ENCODE peak calls at places on chromosomes 7 and 10, in eight cellular contexts. D is Caco-2, I is thoracic aorta, P is K562, W is left ventricle myocardium inferior, E is BJ, G is GM12865, A is upper lobe of right lung. C is an unnamed sample.
A peak's percentile ranks its signal among the peaks of the same experiment; 100 is the strongest.

GRCh38 chr10:48306870-48307531 is 524 bp downstream of the MAPK8 start:
- DNase-seq in D (peak; percentile 81), I (peak; percentile 11), P (peak; percentile 94), W (peak; percentile 73), E (no peak), G (peak; percentile 57), A (peak; percentile 86), C (peak; percentile 64)

GRCh38 chr10:77355844-77356243 is 281.8 kb downstream of the KCNMA1 start:
- DNase-seq in D (no peak), I (no peak), P (no peak), W (no peak), E (peak; percentile 75), G (no peak), A (no peak), C (no peak)

GRCh38 chr7:99006739-99007424 is 128.6 kb downstream of the TRRAP start:
- DNase-seq in D (no peak), I (no peak), P (no peak), W (no peak), E (no peak), G (no peak), A (no peak), C (no peak)

GRCh38 chr10:33385016-33385415 is 50.5 kb upstream of the NRP1 start:
- DNase-seq in D (no peak), I (no peak), P (no peak), W (no peak), E (no peak), G (no peak), A (no peak), C (no peak)

GRCh38 chr7:123115331-123115730 is 84.4 kb downstream of the SLC13A1 start:
- DNase-seq in D (no peak), I (no peak), P (no peak), W (no peak), E (no peak), G (no peak), A (no peak), C (no peak)

GRCh38 chr10:51014680-51015425 is 59.4 kb upstream of the PRKG1 start:
- DNase-seq in D (no peak), I (no peak), P (no peak), W (no peak), E (no peak), G (no peak), A (no peak), C (no peak)

GRCh38 chr10:106910666-106911065 is 253.8 kb downstream of the SORCS1 start:
- DNase-seq in D (no peak), I (no peak), P (no peak), W (no peak), E (no peak), G (no peak), A (no peak), C (no peak)

GRCh38 chr10:29377333-29377961 is 88.6 kb downstream of the LYZL1 start:
- DNase-seq in D (peak; percentile 42), I (no peak), P (peak; percentile 43), W (no peak), E (no peak), G (peak; percentile 27), A (no peak), C (no peak)

GRCh38 chr10:132861884-132862461 is 76.0 kb upstream of the NKX6-2 start:
- DNase-seq in D (no peak), I (no peak), P (no peak), W (peak; percentile 12), E (no peak), G (no peak), A (peak; percentile 51), C (no peak)

GRCh38 chr10:80619036-80619435 is 81.3 kb downstream of the SH2D4B start:
- DNase-seq in D (no peak), I (no peak), P (no peak), W (no peak), E (no peak), G (no peak), A (no peak), C (no peak)

GRCh38 chr10:29259498-29259897 is 29.4 kb upstream of the LYZL1 start:
- DNase-seq in D (no peak), I (no peak), P (no peak), W (no peak), E (no peak), G (no peak), A (no peak), C (no peak)

GRCh38 chr10:12929381-12929780 is 72.1 kb downstream of the CCDC3 start:
- DNase-seq in D (no peak), I (no peak), P (no peak), W (no peak), E (no peak), G (no peak), A (no peak), C (no peak)

GRCh38 chr10:1293636-1294440 is 237.7 kb downstream of the WDR37 start:
- DNase-seq in D (no peak), I (no peak), P (no peak), W (no peak), E (no peak), G (no peak), A (no peak), C (no peak)

GRCh38 chr10:8321990-8322389 is 267.5 kb downstream of the GATA3 start:
- DNase-seq in D (no peak), I (no peak), P (no peak), W (no peak), E (no peak), G (peak; percentile 7), A (no peak), C (no peak)

GRCh38 chr10:125334545-125334944 is 174.2 kb upstream of the CTBP2 start:
- DNase-seq in D (no peak), I (no peak), P (no peak), W (no peak), E (no peak), G (no peak), A (no peak), C (no peak)

GRCh38 chr10:125340871-125341270 is 180.5 kb upstream of the CTBP2 start:
- DNase-seq in D (no peak), I (no peak), P (no peak), W (no peak), E (no peak), G (no peak), A (no peak), C (no peak)

GRCh38 chr10:125333769-125334168 is 173.4 kb upstream of the CTBP2 start:
- DNase-seq in D (no peak), I (no peak), P (no peak), W (no peak), E (no peak), G (no peak), A (no peak), C (no peak)

GRCh38 chr10:125341611-125342010 is 181.2 kb upstream of the CTBP2 start:
- DNase-seq in D (no peak), I (no peak), P (no peak), W (no peak), E (no peak), G (no peak), A (no peak), C (no peak)

DNA sequence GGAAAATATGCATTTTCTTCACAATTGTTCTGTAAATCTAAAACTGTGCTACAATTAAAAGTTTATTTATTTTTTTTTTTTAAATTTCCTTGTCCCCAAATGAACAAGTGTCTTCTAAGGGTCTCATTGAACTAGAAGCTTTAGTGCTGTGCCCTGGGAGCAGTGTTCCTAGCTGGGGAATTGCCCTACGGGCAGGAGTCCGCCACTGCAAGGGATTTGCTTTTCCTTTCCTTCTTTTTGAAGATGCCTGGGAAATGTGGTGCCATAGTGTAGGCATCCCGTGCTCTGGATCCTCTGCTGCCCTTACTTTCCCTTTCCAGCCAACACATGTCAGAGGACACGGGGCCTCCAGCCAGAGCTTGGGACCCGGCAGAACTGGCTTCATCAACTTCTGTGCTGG is 177.1 kb upstream of the CTBP2 start:
- DNase-seq in D (no peak), I (no peak), P (no peak), W (no peak), E (no peak), G (no peak), A (no peak), C (no peak)
- TF ChIP-seq CTCF in D (no peak), I (no peak), P (no peak), W (no peak), E (no peak), G (no peak), A (no peak), C (no peak)

GRCh38 chr7:151122276-151122675 is 36.0 kb downstream of the AGAP3 start:
- DNase-seq in D (no peak), I (no peak), P (no peak), W (no peak), E (no peak), G (no peak), A (no peak), C (no peak)
- TF ChIP-seq CTCF in D (no peak), I (no peak), P (no peak), W (peak; percentile 38), E (no peak), G (no peak), A (no peak), C (peak; percentile 16)

DNA sequence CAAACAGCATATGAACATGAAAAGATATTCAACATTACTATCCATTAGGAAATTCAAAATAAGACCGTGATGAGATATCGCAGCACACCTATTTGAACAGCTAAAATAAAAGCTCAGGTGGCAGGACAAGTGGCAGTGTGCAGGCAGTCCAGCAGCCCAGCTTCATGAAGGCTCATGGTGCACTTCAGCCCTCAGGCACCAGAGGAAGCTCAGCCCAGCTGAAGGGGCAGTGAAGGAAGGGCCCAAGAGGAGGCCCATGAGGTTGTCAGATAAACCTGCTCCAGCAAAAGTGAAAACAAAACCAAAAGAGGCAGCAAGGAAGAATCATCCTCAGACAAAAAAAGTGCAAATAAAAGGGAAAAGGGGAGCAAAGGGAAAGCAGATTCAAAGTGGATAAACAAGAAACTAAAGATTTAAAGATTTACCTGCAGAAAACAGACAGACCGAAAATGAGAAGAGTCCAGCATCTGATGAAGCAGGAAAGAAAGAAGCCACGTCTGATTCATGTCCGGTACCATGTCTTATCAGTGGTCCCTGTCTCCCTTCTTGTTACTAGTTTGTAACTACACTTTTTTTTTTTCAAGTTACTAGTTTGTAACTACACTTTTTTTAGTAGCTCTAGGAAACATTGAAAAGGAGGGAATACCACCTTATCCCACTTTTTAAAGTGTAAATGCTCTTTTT is 15.0 kb upstream of the FAM24B start:
- DNase-seq in D (no peak), I (no peak), P (no peak), W (no peak), E (no peak), G (peak; percentile 24), A (no peak), C (no peak)
- TF ChIP-seq CTCF in D (no peak), I (no peak), P (no peak), W (no peak), E (no peak), G (no peak), A (no peak), C (no peak)

GRCh38 chr7:106737202-106737562 is 76.2 kb upstream of the CCDC71L start:
- DNase-seq in D (no peak), I (no peak), P (no peak), W (no peak), E (no peak), G (no peak), A (no peak), C (no peak)

GRCh38 chr7:106732045-106732444 is 71.1 kb upstream of the CCDC71L start:
- DNase-seq in D (no peak), I (no peak), P (no peak), W (no peak), E (no peak), G (no peak), A (no peak), C (no peak)

GRCh38 chr7:106735637-106736036 is 74.7 kb upstream of the CCDC71L start:
- DNase-seq in D (no peak), I (no peak), P (no peak), W (no peak), E (no peak), G (no peak), A (no peak), C (no peak)

GRCh38 chr7:106736123-106736507 is 75.2 kb upstream of the CCDC71L start:
- DNase-seq in D (no peak), I (no peak), P (no peak), W (no peak), E (no peak), G (no peak), A (no peak), C (no peak)

GRCh38 chr7:106736508-106737201 is 75.7 kb upstream of the CCDC71L start:
- DNase-seq in D (peak; percentile 59), I (no peak), P (peak; percentile 43), W (no peak), E (no peak), G (peak; percentile 83), A (no peak), C (peak; percentile 15)
- TF ChIP-seq CTCF in D (peak; percentile 63), I (peak; percentile 35), P (peak; percentile 90), W (peak; percentile 75), E (peak; percentile 80), G (peak; percentile 70), A (peak; percentile 77), C (peak; percentile 61)

C was measured in progenitor cell of endocrine pancreas.